ENCODE peak calls at places on chromosomes 6 and 20, in ten cellular contexts. J is naive thymus-derived CD4-positive, alpha-beta T cell; O is colonic mucosa; M is hepatocyte; V is uterus; H is lung; W is cardiac muscle cell; Y is K562; U is spleen; S is GM23248. Z is an unnamed sample.

GRCh38 chr20:10652660-10653191 is 21.1 kb downstream of the JAG1 start:
- DNase-seq in J (no peak), O (no peak), M (no peak), V (no peak), H (no peak), W (peak; percentile 63), Y (no peak), U (no peak), S (no peak), Z (no peak)

GRCh38 chr6:170177383-170178265 is 113.3 kb downstream of the DLL1 start:
- DNase-seq in J (no peak), O (peak; percentile 18), M (no peak), V (no peak), H (no peak), W (no peak), Y (no peak), U (peak; percentile 76), S (no peak), Z (peak; percentile 13)

GRCh38 chr20:35665949-35666288 is 1.2 kb upstream of the CPNE1 start:
- DNase-seq in J (no peak), O (no peak), M (no peak), V (no peak), H (no peak), W (no peak), Y (no peak), U (peak; percentile 75), S (no peak), Z (no peak)

GRCh38 chr6:14711056-14711703 is 534.7 kb upstream of the JARID2 start:
- DNase-seq in J (no peak), O (peak; percentile 56), M (peak; percentile 40), V (no peak), H (no peak), W (peak; percentile 40), Y (peak; percentile 71), U (no peak), S (peak; percentile 91), Z (no peak)

GRCh38 chr20:22532598-22532997 is 51.8 kb downstream of the FOXA2 start:
- DNase-seq in J (no peak), O (no peak), M (no peak), V (no peak), H (no peak), W (no peak), Y (no peak), U (no peak), S (no peak), Z (no peak)

GRCh38 chr6:116012966-116013365 is 47.7 kb downstream of the FRK start:
- DNase-seq in J (no peak), O (no peak), M (no peak), V (no peak), H (no peak), W (no peak), Y (no peak), U (no peak), S (peak; percentile 23), Z (no peak)

GRCh38 chr6:39338406-39338805 is 15.9 kb upstream of the KCNK16 start:
- DNase-seq in J (no peak), O (no peak), M (no peak), V (no peak), H (no peak), W (no peak), Y (no peak), U (no peak), S (no peak), Z (no peak)

GRCh38 chr6:123901441-123901840 is 97.8 kb downstream of the NKAIN2 start:
- DNase-seq in J (no peak), O (no peak), M (no peak), V (no peak), H (no peak), W (no peak), Y (no peak), U (no peak), S (no peak), Z (no peak)

DNA sequence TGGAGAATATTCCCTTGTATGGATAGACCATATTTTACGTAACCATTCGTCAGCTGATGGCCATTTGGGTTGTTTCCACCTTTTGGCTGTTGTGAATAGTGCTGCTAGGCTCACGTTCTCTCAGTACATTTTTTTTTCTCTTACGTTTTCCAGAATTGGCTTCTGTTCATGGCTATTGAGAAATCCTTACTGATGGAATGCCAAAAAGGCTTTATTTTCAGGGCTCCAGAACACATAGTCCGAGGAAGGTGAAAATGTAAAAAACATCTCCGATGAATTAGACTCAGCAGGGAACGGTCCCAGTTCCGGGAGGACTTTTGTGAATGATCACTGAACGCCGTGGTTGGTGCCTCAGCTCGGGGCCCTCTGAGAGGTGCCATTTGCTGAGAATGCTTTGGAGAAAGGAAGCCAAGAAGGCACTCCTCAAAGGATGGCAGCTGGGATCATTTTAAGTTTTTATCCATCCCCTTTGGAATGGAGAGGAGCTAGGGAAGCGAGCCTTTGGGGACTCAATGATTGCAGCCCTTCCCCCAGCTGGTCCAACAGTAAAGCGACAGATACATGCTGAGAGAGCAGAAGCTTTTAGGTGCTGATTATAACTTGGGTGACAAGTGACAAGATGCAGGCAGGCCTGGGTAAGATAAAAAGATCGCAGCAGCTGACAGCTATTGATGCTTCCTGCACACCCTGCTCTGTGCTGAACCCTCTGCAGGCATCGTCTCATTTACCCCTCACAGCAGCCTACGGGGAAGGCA is 133.3 kb upstream of the KCNG1 start:
- DNase-seq in J (no peak), O (peak; percentile 10), M (no peak), V (peak; percentile 33), H (peak; percentile 25), W (peak; percentile 69), Y (no peak), U (no peak), S (peak; percentile 63), Z (no peak)
- H3K4me3 ChIP-seq in J (no peak overlapping the region), O (no peak overlapping the region), M (no peak overlapping the region), V (no peak overlapping the region), H (no peak overlapping the region), W (no peak overlapping the region), Y (no peak overlapping the region), U (no peak overlapping the region), S (peak overlapping the region; percentile 36), Z (peak overlapping the region; percentile 5)

GRCh38 chr6:43673444-43674063 is 14.0 kb downstream of the MRPS18A start:
- DNase-seq in J (no peak), O (no peak), M (no peak), V (peak; percentile 31), H (no peak), W (no peak), Y (no peak), U (no peak), S (no peak), Z (no peak)
- H3K27ac ChIP-seq in J (no peak overlapping the region), O (peak overlapping the region; percentile 67), M (peak overlapping the region; percentile 60), V (peak overlapping the region; percentile 81), H (no peak overlapping the region), W (no peak overlapping the region), Y (no peak overlapping the region), U (peak overlapping the region; percentile 58), S (no peak overlapping the region), Z (peak overlapping the region; percentile 89)

GRCh38 chr6:30871592-30872183 is 12.6 kb upstream of the DDR1 start:
- DNase-seq in J (no peak), O (no peak), M (no peak), V (no peak), H (no peak), W (no peak), Y (no peak), U (no peak), S (no peak), Z (no peak)
- H3K9me3 ChIP-seq in J (no peaks in the 10 kb centered on the region), O (no peaks in the 10 kb centered on the region), M (no peaks in the 10 kb centered on the region), V (peaks cover 5% of the 10 kb centered on the region), H (no peaks in the 10 kb centered on the region), W (no peaks in the 10 kb centered on the region), Y (peaks cover 24% of the 10 kb centered on the region), U (peaks cover 40% of the 10 kb centered on the region), S (no peaks in the 10 kb centered on the region), Z (peaks cover 46% of the 10 kb centered on the region)

DNA sequence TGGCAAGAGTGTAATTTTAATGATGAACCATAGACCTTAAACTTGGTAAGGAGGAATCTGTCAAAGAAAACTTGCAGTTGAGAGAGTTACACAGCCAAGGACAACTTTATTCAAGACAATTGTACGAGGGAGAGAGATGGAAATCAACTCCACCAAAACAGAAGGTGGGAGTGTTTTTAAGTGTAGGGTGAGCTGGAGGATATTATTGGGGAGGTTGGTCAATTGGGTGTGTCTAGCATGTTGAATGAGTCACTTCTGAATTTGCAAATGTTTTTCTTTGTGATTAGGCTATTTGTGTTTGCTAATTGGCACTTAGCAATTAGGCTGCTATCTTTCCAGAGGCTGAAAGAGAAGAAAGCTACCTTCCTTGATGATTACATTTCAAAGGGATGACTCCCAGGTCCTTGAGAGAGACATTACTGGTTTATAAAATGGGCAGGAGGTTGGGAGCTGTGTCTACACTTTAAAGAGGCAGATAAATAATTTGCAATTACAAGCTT is 441.1 kb downstream of the MEI4 start:
- DNase-seq in J (no peak), O (no peak), M (no peak), V (no peak), H (no peak), W (no peak), Y (no peak), U (no peak), S (no peak), Z (no peak)
- H3K4me3 ChIP-seq in J (no peak overlapping the region), O (no peak overlapping the region), M (no peak overlapping the region), V (no peak overlapping the region), H (no peak overlapping the region), W (no peak overlapping the region), Y (no peak overlapping the region), U (no peak overlapping the region), S (no peak overlapping the region), Z (no peak overlapping the region)